ENCODE peak calls at places on chromosome 3, in seven cellular contexts. J, X, M, P, R, D and B are unnamed samples.

GRCh38 chr3:198113219-198114053 is 153.4 kb downstream of the LMLN start:
- DNase-seq in D (peak; percentile 34), P (peak; percentile 65), M (no peak), R (no peak), X (no peak), J (no peak), B (no peak)

GRCh38 chr3:11719406-11720219 is 75.9 kb upstream of the VGLL4 start:
- DNase-seq in X (peak; percentile 83), P (peak; percentile 76), D (peak; percentile 79), J (peak; percentile 94), R (peak; percentile 96), M (peak; percentile 87), B (peak; percentile 55)

GRCh38 chr3:99700637-99701268 is 62.4 kb downstream of the COL8A1 start:
- DNase-seq in R (no peak), D (no peak), J (peak; percentile 1), M (no peak), X (no peak), P (no peak), B (no peak)

GRCh38 chr3:113496924-113497323 is 18.0 kb downstream of the SPICE1 start:
- DNase-seq in X (no peak), D (no peak), R (no peak), J (no peak), M (no peak), P (no peak), B (no peak)

GRCh38 chr3:13879102-13879945 is 547 bp downstream of the WNT7A start:
- DNase-seq in P (no peak), D (no peak), M (no peak), R (no peak), X (no peak), J (no peak), B (no peak)

GRCh38 chr3:45960289-45960688 is 17.0 kb downstream of the CXCR6 start:
- DNase-seq in X (no peak), M (no peak), D (no peak), J (no peak), R (no peak), P (no peak), B (no peak)

GRCh38 chr3:186825294-186825821 is 17.2 kb upstream of the ADIPOQ start:
- DNase-seq in R (no peak), D (no peak), M (no peak), X (peak; percentile 73), P (no peak), J (no peak), B (no peak)

GRCh38 chr3:194689493-194689901 is 3.8 kb downstream of the FAM43A start:
- DNase-seq in P (peak; percentile 70), D (peak; percentile 58), M (no peak), J (no peak), R (no peak), X (no peak), B (no peak)

GRCh38 chr3:45104715-45105711 is 41.2 kb downstream of the CDCP1 start:
- DNase-seq in X (no peak), D (no peak), J (no peak), R (no peak), M (no peak), P (no peak), B (no peak)

GRCh38 chr3:50651875-50652529 is 22.7 kb upstream of the DOCK3 start:
- DNase-seq in X (no peak), D (peak; percentile 61), P (peak; percentile 26), M (no peak), R (no peak), J (no peak), B (no peak)

GRCh38 chr3:101381809-101382208 is 61.4 kb upstream of the IMPG2 start:
- DNase-seq in M (no peak), R (no peak), J (peak; percentile 53), X (no peak), P (no peak), D (no peak), B (no peak)

GRCh38 chr3:185399629-185400339 is 36.8 kb downstream of the MAP3K13 start:
- DNase-seq in P (no peak), J (no peak), X (no peak), D (no peak), M (no peak), R (no peak), B (no peak)

GRCh38 chr3:178126686-178127085 is 409.6 kb upstream of the KCNMB2 start:
- DNase-seq in M (no peak), P (no peak), D (no peak), R (no peak), X (no peak), J (no peak), B (no peak)

GRCh38 chr3:17330660-17331059 is 411.8 kb downstream of the TBC1D5 start:
- DNase-seq in P (no peak), J (no peak), R (no peak), X (no peak), D (no peak), M (no peak), B (no peak)
- H3K27ac ChIP-seq in P (no peak overlapping the region), J (no peak overlapping the region), R (no peak overlapping the region), X (no peak overlapping the region), D (no peak overlapping the region), M (no peak overlapping the region), B (no peak overlapping the region)

DNA sequence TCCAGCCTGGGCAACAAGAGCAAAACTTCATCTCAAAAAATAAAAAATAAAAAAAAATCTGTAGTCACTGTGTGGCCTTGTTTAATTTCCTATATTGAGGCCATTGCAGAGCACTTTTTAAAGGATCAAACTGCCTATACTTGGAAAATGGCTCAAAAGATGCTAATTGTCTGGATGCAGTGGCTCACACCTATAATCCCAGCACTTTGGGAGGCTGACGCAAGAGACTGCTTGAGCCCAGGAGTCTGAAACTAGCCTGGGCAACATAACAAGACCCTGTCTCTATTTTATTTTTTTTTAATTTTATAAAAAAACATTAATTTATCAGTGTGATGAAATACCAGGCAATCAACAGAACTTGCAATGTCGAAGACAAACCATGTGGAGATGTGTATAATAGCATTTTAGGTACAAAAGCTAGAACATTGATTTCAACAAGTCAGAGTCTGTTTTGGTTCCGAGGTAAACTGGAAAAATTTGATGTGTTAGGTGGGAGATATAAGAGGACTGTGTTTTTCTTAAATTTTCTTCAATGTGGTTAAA is 47.0 kb upstream of the SETD2 start:
- DNase-seq in R (no peak), P (no peak), M (no peak), X (no peak), J (no peak), D (no peak), B (no peak)
- TF ChIP-seq CTCF in R (no peak), P (no peak), M (no peak), X (no peak), J (no peak), D (no peak), B (no peak)

GRCh38 chr3:141370065-141370533 is 1.8 kb downstream of the ZBTB38 start:
- DNase-seq in M (peak; percentile 51), X (peak; percentile 83), J (peak; percentile 95), D (peak; percentile 31), R (peak; percentile 50), P (no peak), B (peak; percentile 76)

GRCh38 chr3:141366285-141367037 is 1.8 kb upstream of the ZBTB38 start:
- DNase-seq in D (peak; percentile 42), R (peak; percentile 61), M (peak; percentile 56), J (peak; percentile 4), X (peak; percentile 70), P (no peak), B (peak; percentile 33)

GRCh38 chr3:141367038-141367730 is 1.1 kb upstream of the ZBTB38 start:
- DNase-seq in D (no peak), P (peak; percentile 54), X (peak; percentile 80), J (no peak), R (no peak), M (peak; percentile 50), B (peak; percentile 50)

GRCh38 chr3:141368062-141368924 is at the start of gene ZBTB38:
- DNase-seq in P (peak; percentile 94), M (peak; percentile 91), X (peak; percentile 98), J (peak; percentile 19), D (peak; percentile 93), R (peak; percentile 93), B (peak; percentile 98)

GRCh38 chr3:141368925-141369794 is 856 bp downstream of the ZBTB38 start:
- DNase-seq in D (no peak), J (peak; percentile 5), X (no peak), P (no peak), M (no peak), R (no peak), B (no peak)
- H3K27ac ChIP-seq in D (peak overlapping the region; percentile 90), J (peak overlapping the region; percentile 56), X (peak overlapping the region; percentile 98), P (peak overlapping the region; percentile 86), M (peak overlapping the region; percentile 87), R (peak overlapping the region; percentile 90), B (peak overlapping the region; percentile 85)

DNA sequence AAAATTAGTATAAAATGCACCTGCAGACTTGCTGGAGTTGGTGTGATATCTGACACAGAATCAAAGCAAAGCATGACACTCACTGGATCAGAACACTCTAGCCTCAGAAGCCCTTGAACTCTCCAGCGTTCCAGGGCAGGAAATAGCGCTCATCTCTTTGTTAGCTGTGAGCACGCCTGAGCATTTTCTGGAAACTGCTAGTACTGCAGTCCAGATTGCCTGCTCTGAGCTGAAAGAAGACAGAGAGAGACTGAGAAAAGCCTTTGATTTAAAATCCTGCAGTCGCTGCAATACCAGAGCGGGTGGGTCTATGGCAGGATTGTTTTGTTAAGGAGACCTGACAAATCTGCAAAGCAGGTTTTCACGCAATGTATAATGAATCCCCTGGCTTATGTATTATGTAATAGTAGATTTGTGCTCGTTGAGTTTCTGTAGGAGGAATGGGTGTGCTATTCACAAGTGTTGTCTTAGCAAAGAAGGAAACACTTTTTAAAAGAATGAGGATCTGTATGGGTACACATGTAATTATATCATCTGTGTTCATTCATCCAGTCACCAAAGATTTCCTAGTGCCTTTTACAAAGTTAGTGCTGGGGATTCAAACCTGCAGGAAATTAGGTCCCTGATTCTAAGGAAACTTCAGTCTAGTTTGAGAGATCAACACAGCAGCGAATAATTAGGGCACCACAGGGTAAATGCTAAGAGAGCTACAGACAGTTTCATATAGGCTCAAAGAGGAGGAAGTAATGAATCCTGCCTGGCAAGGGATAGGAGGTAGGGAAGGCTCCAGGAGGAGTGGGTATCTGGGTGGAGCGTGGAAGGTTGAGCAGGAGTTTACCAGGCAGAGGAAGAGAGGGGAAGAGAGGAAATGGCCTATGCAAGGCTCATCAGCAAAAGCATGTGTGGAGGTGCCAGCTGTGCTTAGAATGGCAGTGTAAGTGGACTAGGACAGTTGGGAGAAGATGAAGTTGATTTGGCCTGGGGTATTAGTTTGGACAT is 26.1 kb upstream of the MGLL start:
- DNase-seq in X (no peak), P (no peak), R (no peak), M (no peak), D (no peak), J (no peak), B (no peak)
- TF ChIP-seq CTCF in X (no peak), P (no peak), R (no peak), M (no peak), D (no peak), J (no peak), B (no peak)

DNA sequence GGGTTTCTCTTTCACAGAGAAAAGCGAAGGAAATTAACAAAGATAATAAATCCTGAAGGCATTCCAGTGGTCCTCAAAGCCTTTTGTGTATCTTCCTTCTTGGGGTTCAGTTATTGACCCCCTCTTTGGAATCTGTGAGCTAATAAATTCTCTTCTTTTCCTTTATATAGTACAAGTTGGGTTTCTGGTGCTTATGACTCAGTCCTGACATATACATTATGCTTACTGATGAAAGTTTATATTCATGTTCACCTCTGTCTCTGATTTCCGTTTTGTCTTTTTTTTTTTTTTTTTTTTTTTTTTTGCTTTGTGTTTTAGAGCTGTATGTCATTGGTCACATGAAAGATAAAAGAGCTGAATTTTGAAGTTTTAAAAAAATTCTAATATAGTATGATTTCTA is 230.7 kb upstream of the RBMS3 start:
- DNase-seq in M (no peak), X (no peak), R (no peak), J (no peak), P (no peak), D (no peak), B (no peak)
- H3K27ac ChIP-seq in M (no peak overlapping the region), X (no peak overlapping the region), R (no peak overlapping the region), J (no peak overlapping the region), P (no peak overlapping the region), D (no peak overlapping the region), B (no peak overlapping the region)